ENCODE peak calls at places on chromosomes 12 and 14, in seven cellular contexts. K, O, R, V, X, G and N are unnamed samples.

GRCh38 chr12:76478045-76478444 is 81.5 kb downstream of the OSBPL8 start:
- DNase-seq in K (no peak), O (no peak), R (no peak), V (no peak), X (no peak), G (no peak), N (no peak)

GRCh38 chr12:12405882-12406281 is 49.0 kb downstream of the BORCS5 start:
- DNase-seq in K (peak; percentile 26), O (no peak), R (no peak), V (no peak), X (no peak), G (no peak), N (no peak)

GRCh38 chr14:69475194-69475818 is 9.2 kb upstream of the PLEKHD1 start:
- DNase-seq in K (peak; percentile 37), O (no peak), R (peak; percentile 29), V (no peak), X (no peak), G (no peak), N (no peak)

GRCh38 chr12:21456291-21456780 is 18.9 kb downstream of the PYROXD1 start:
- DNase-seq in K (peak; percentile 48), O (no peak), R (no peak), V (no peak), X (no peak), G (no peak), N (no peak)

GRCh38 chr14:64707661-64708060 is 3.4 kb downstream of the PLEKHG3 start:
- DNase-seq in K (peak; percentile 91), O (no peak), R (peak; percentile 69), V (peak; percentile 9), X (no peak), G (peak; percentile 88), N (peak; percentile 67)

GRCh38 chr12:2636741-2637140 is 158.0 kb upstream of the FKBP4 start:
- DNase-seq in K (no peak), O (peak; percentile 24), R (no peak), V (peak; percentile 17), X (no peak), G (no peak), N (no peak)

GRCh38 chr12:92059976-92060375 is 85.7 kb downstream of the BTG1 start:
- DNase-seq in K (peak; percentile 88), O (no peak), R (peak; percentile 82), V (no peak), X (no peak), G (no peak), N (peak; percentile 65)

GRCh38 chr14:71586131-71586893 is 345.9 kb upstream of the RGS6 start:
- DNase-seq in K (peak; percentile 66), O (no peak), R (peak; percentile 66), V (no peak), X (no peak), G (no peak), N (peak; percentile 14)

GRCh38 chr14:99968156-99968920 is 96.9 kb upstream of the EVL start:
- DNase-seq in K (peak; percentile 93), O (no peak), R (peak; percentile 74), V (no peak), X (no peak), G (peak; percentile 68), N (peak; percentile 70)

GRCh38 chr12:57241556-57242310 is 9.3 kb downstream of the STAC3 start:
- DNase-seq in K (peak; percentile 44), O (no peak), R (no peak), V (peak; percentile 74), X (no peak), G (no peak), N (no peak)

GRCh38 chr14:63345826-63346225 is 27.1 kb upstream of the GPHB5 start:
- DNase-seq in K (no peak), O (no peak), R (no peak), V (no peak), X (no peak), G (no peak), N (no peak)

GRCh38 chr12:124664395-124665111 is 97.1 kb upstream of the NCOR2 start:
- DNase-seq in K (peak; percentile 52), O (peak; percentile 50), R (peak; percentile 70), V (no peak), X (no peak), G (no peak), N (no peak)

GRCh38 chr14:50901361-50901760 is 29.5 kb downstream of the ABHD12B start:
- DNase-seq in K (no peak), O (no peak), R (no peak), V (no peak), X (no peak), G (no peak), N (no peak)

GRCh38 chr14:50892255-50892654 is 20.4 kb downstream of the ABHD12B start:
- DNase-seq in K (no peak), O (no peak), R (no peak), V (no peak), X (no peak), G (no peak), N (no peak)

DNA sequence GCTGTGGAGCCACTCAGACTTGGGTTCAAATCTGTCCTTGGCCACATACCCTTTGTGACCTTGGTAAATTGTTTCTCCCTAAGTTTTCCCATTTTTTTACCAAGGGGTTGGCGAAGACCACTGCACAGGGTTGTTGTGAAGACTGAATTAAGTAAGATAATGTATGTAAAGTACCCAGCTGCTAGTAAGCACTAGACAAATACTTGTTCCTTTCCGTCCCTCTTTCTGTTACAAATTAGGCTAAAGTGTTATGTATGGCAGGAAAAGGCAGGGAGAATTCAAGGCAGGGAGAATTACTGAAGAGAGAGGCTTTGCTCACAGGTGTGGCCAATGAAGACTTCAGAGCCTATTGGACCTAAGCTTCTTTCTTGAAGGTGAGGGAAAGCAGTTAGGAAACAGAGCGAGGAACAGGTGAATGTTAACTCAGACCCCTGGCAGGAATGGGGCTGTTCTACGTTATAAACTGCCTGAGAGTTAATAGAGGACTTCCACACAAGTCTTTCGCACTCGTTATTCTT is 25.9 kb downstream of the ABHD12B start:
- DNase-seq in K (no peak), O (no peak), R (no peak), V (no peak), X (no peak), G (no peak), N (no peak)
- H3K4me3 ChIP-seq in K (no peak overlapping the region), O (no peak overlapping the region), R (no peak overlapping the region), V (no peak overlapping the region), X (no peak overlapping the region), G (no peak overlapping the region), N (no peak overlapping the region)

DNA sequence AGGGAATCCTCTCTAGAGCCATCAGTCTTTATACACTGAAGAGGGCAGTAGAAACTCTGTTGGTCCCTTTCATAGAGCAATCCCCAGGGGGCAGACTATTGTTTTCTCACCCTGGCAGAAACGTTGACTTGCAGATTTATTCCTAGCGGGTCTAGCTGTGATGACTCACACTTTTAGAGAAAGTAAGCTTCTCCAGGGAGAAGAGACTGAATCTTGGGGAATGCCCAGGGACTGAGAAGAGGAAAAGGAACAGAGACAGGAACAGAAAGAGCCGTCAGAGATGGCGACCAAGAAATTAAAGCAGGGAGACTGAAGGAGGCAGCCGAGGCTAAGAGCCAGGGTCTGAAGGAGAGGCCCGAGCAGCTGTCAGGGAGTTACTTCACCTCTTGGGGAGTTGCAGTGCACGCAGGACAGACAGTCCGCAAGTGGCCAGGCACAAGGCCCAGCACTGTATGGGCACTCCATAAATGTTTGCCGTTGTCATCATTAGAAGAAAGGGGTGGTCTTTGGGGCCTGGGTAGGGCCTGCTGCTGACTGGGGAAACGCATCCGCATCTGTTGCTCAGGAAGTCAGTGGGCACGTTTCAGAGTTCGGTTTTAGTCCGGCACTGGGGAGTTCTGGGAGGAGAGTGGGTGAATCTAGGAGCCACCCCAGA is 13.0 kb downstream of the PLEKHG6 start:
- DNase-seq in K (peak; percentile 98), O (no peak), R (peak; percentile 96), V (no peak), X (no peak), G (peak; percentile 89), N (peak; percentile 73)
- H3K4me3 ChIP-seq in K (peak overlapping the region; percentile 28), O (no peak overlapping the region), R (no peak overlapping the region), V (no peak overlapping the region), X (no peak overlapping the region), G (no peak overlapping the region), N (no peak overlapping the region)

GRCh38 chr14:53003776-53004175 is 52.9 kb upstream of the FERMT2 start:
- DNase-seq in K (no peak), O (no peak), R (no peak), V (no peak), X (no peak), G (no peak), N (no peak)
- H3K4me3 ChIP-seq in K (no peak overlapping the region), O (no peak overlapping the region), R (no peak overlapping the region), V (no peak overlapping the region), X (no peak overlapping the region), G (no peak overlapping the region), N (no peak overlapping the region)

GRCh38 chr14:101561145-101561896 is at the start of gene DIO3:
- DNase-seq in K (peak; percentile 13), O (peak; percentile 64), R (peak; percentile 16), V (no peak), X (no peak), G (no peak), N (no peak)
- H3K4me3 ChIP-seq in K (no peak within 1 kb of the TSS), O (no peak within 1 kb of the TSS), R (no peak within 1 kb of the TSS), V (no peak within 1 kb of the TSS), X (no peak within 1 kb of the TSS), G (no peak within 1 kb of the TSS), N (no peak within 1 kb of the TSS)

GRCh38 chr14:61713724-61714437 is 18.6 kb downstream of the HIF1A start:
- DNase-seq in K (no peak), O (peak; percentile 12), R (no peak), V (no peak), X (no peak), G (no peak), N (no peak)

GRCh38 chr14:61716956-61717355 is 21.6 kb downstream of the HIF1A start:
- DNase-seq in K (no peak), O (no peak), R (no peak), V (no peak), X (no peak), G (no peak), N (no peak)

GRCh38 chr14:61712137-61712536 is 16.8 kb downstream of the HIF1A start:
- DNase-seq in K (no peak), O (no peak), R (peak; percentile 47), V (no peak), X (no peak), G (no peak), N (no peak)

GRCh38 chr14:61706096-61706690 is 10.9 kb downstream of the HIF1A start:
- DNase-seq in K (peak; percentile 44), O (no peak), R (peak; percentile 54), V (no peak), X (no peak), G (no peak), N (no peak)

GRCh38 chr14:61710853-61711817 is 15.8 kb downstream of the HIF1A start:
- DNase-seq in K (peak; percentile 39), O (no peak), R (peak; percentile 54), V (no peak), X (no peak), G (no peak), N (no peak)
- H3K4me3 ChIP-seq in K (peak overlapping the region; percentile 56), O (no peak overlapping the region), R (no peak overlapping the region), V (no peak overlapping the region), X (no peak overlapping the region), G (no peak overlapping the region), N (peak overlapping the region; percentile 43)